ENCODE peak calls at places on chromosomes 3 and 15, in eight cellular contexts. E is NCI-H82, I is NCI-H1092 treated with DMSO at 0.1 percent for 48 hours, B is RPMI7951, R is HL-60, X is AG04450, W is adipocyte, N is GM06990. O is an unnamed sample.

GRCh38 chr3:185207931-185208746 is 45.7 kb downstream of the EHHADH start:
- DNase-seq in R (no peak), E (no peak), X (no peak), I (no peak), W (no peak), N (peak), B (peak), O (peak)

GRCh38 chr3:13235079-13235478 is 161.8 kb upstream of the IQSEC1 start:
- DNase-seq in B (no peak), I (peak), E (no peak), R (no peak), W (no peak), X (no peak), N (peak), O (peak)

GRCh38 chr15:100592898-100593297 is 9.1 kb downstream of the LINS1 start:
- DNase-seq in I (no peak), R (no peak), X (no peak), W (peak), N (no peak), B (peak), E (no peak), O (peak)

GRCh38 chr3:50671331-50671730 is 3.4 kb upstream of the DOCK3 start:
- DNase-seq in X (peak), E (no peak), I (peak), R (no peak), B (peak), W (peak), N (no peak), O (peak)

GRCh38 chr3:190058486-190059241 is 62.0 kb downstream of the P3H2 start:
- DNase-seq in X (no peak), R (no peak), I (no peak), E (no peak), N (no peak), B (peak), W (no peak), O (no peak)

GRCh38 chr3:143348486-143349327 is 229.1 kb downstream of the CHST2 start:
- DNase-seq in X (no peak), B (peak), R (no peak), E (peak), I (no peak), W (no peak), N (peak), O (no peak)

GRCh38 chr3:71905426-71905825 is 120.5 kb upstream of the PROK2 start:
- DNase-seq in B (no peak), N (peak), X (no peak), W (no peak), E (no peak), I (no peak), R (peak), O (no peak)

GRCh38 chr3:99776516-99777209 is 41.0 kb upstream of the CMSS1 start:
- DNase-seq in R (no peak), E (no peak), I (no peak), W (no peak), X (no peak), N (no peak), B (peak), O (peak)

GRCh38 chr15:60634815-60635214 is 155.9 kb upstream of the ICE2 start:
- DNase-seq in N (no peak), W (no peak), B (no peak), R (no peak), X (no peak), I (no peak), E (no peak), O (no peak)

GRCh38 chr3:129890891-129891290 is 2.6 kb downstream of the TMCC1 start:
- DNase-seq in I (no peak), B (no peak), W (no peak), R (no peak), N (no peak), E (no peak), X (no peak), O (no peak)

GRCh38 chr3:52934626-52935530 is 37.5 kb upstream of the STIMATE start:
- DNase-seq in N (peak), I (peak), B (peak), W (peak), X (peak), E (peak), R (peak), O (peak)